ENCODE peak calls at places on chromosomes 4 and X, in five cellular contexts. Z is fibroblast of lung; K is AG09319; A is activated CD4-positive, alpha-beta T cell treated with anti-CD3 and anti-CD28 coated beads, Interleukin-2, amount 10 ng/mL, durations not matched to agents 7 days and 5 days; P is A549. V is an unnamed sample.

GRCh38 chr4:186771624-186772023 is 48.0 kb upstream of the FAT1 start:
- DNase-seq in Z (peak), K (no peak), A (no peak), P (no peak), V (no peak)

GRCh38 chr4:140286503-140286902 is 86.9 kb upstream of the SCOC start:
- DNase-seq in Z (no peak), K (peak), A (no peak), P (no peak), V (no peak)

GRCh38 chrX:109448539-109448938 is 33.3 kb downstream of the GUCY2F start:
- DNase-seq in Z (peak), K (no peak), A (no peak), P (no peak), V (no peak)

GRCh38 chr4:188190461-188190860 is 51.2 kb downstream of the TRIML1 start:
- DNase-seq in Z (no peak), K (peak), A (no peak), P (no peak), V (no peak)

GRCh38 chr4:94363136-94363655 is 20.6 kb upstream of the HPGDS start:
- DNase-seq in Z (peak), K (no peak), A (no peak), P (no peak), V (no peak)

GRCh38 chrX:136725446-136726104 is 55.2 kb downstream of the ARHGEF6 start:
- DNase-seq in Z (peak), K (no peak), A (no peak), P (no peak), V (no peak)

GRCh38 chrX:136907626-136908025 is 27.1 kb upstream of the RBMX start:
- DNase-seq in Z (no peak), K (no peak), A (no peak), P (no peak), V (no peak)

GRCh38 chr4:88792821-88793220 is 95.2 kb upstream of the NAP1L5 start:
- DNase-seq in Z (peak), K (no peak), A (no peak), P (peak), V (no peak)

GRCh38 chrX:68498508-68499379 is at the start of gene YIPF6:
- DNase-seq in Z (peak), K (peak), A (peak), P (peak), V (peak)

GRCh38 chr4:123564758-123565346 is 168.3 kb downstream of the SPRY1 start:
- DNase-seq in Z (peak), K (no peak), A (peak), P (peak), V (peak)

GRCh38 chr4:16439771-16440170 is 213.5 kb upstream of the TAPT1 start:
- DNase-seq in Z (no peak), K (no peak), A (no peak), P (no peak), V (no peak)

GRCh38 chr4:55706526-55706925 is 70.4 kb upstream of the NMU start:
- DNase-seq in Z (peak), K (no peak), A (no peak), P (no peak), V (no peak)

GRCh38 chrX:23789386-23790146 is 6.6 kb downstream of the SAT1 start:
- DNase-seq in Z (no peak), K (no peak), A (no peak), P (no peak), V (no peak)

GRCh38 chr4:55321707-55322264 is 24.3 kb upstream of the SRD5A3 start:
- DNase-seq in Z (peak), K (peak), A (peak), P (peak), V (peak)

GRCh38 chrX:57641338-57641737 is 38.7 kb downstream of the NLRP2B start:
- DNase-seq in Z (no peak), K (no peak), A (no peak), P (no peak), V (no peak)

GRCh38 chr4:5897674-5898073 is 4.8 kb upstream of the CRMP1 start:
- DNase-seq in Z (no peak), K (no peak), A (no peak), P (no peak), V (no peak)

GRCh38 chr4:142396279-142396678 is 449.8 kb downstream of the INPP4B start:
- DNase-seq in Z (peak), K (no peak), A (no peak), P (no peak), V (no peak)

GRCh38 chrX:132741706-132742105 is 216.7 kb downstream of the HS6ST2 start:
- DNase-seq in Z (peak), K (no peak), A (no peak), P (no peak), V (no peak)